ENCODE peak calls at places on chromosome 5, in eight cellular contexts. C is activated T-helper 1 cell treated with anti-CD3 and anti-CD28 coated beads, Interleukin-2, amount 50 U/mL, for 16 hours; W is pons; N is IMR-90; A is central memory CD4-positive, alpha-beta T cell; E is activated naive CD8-positive, alpha-beta T cell treated with anti-CD3 and anti-CD28 coated beads, Interleukin-2, amount 50 U/mL, for 24 hours; P is ecto neural progenitor cell; Y is T-cell. F is an unnamed sample.

GRCh38 chr5:71533614-71534013 is 53.5 kb upstream of the MCCC2 start:
- DNase-seq in C (no peak), W (peak), N (peak), A (peak), E (no peak), P (no peak), Y (no peak), F (peak)

GRCh38 chr5:139708434-139708849 is 60.3 kb downstream of the CXXC5 start:
- DNase-seq in C (no peak), W (no peak), N (no peak), A (no peak), E (no peak), P (peak), Y (no peak), F (no peak)

GRCh38 chr5:135433626-135434426 is 13.3 kb downstream of the DCANP1 start:
- DNase-seq in C (no peak), W (no peak), N (peak), A (no peak), E (no peak), P (peak), Y (no peak), F (no peak)

GRCh38 chr5:150596826-150597225 is 43.6 kb upstream of the SYNPO start:
- DNase-seq in C (no peak), W (no peak), N (no peak), A (no peak), E (no peak), P (no peak), Y (no peak), F (no peak)

GRCh38 chr5:156556666-156557401 is 229.9 kb downstream of the SGCD start:
- DNase-seq in C (no peak), W (peak), N (no peak), A (no peak), E (no peak), P (no peak), Y (no peak), F (no peak)

GRCh38 chr5:16508730-16509531 is 43.3 kb upstream of the ZNF622 start:
- DNase-seq in C (no peak), W (no peak), N (no peak), A (no peak), E (no peak), P (peak), Y (no peak), F (no peak)

GRCh38 chr5:91983869-91984268 is 600.8 kb upstream of the ARRDC3 start:
- DNase-seq in C (no peak), W (no peak), N (peak), A (no peak), E (no peak), P (no peak), Y (no peak), F (no peak)

GRCh38 chr5:83507431-83507830 is 35.9 kb downstream of the VCAN start:
- DNase-seq in C (no peak), W (no peak), N (no peak), A (no peak), E (no peak), P (no peak), Y (no peak), F (no peak)

GRCh38 chr5:10351199-10351881 is 2.2 kb upstream of the MARCHF6 start:
- DNase-seq in C (no peak), W (no peak), N (peak), A (no peak), E (no peak), P (no peak), Y (no peak), F (no peak)

GRCh38 chr5:42064821-42065220 is 139.7 kb downstream of the FBXO4 start:
- DNase-seq in C (no peak), W (no peak), N (no peak), A (no peak), E (no peak), P (no peak), Y (no peak), F (no peak)

GRCh38 chr5:145660897-145661650 is 174.1 kb downstream of the PRELID2 start:
- DNase-seq in C (no peak), W (no peak), N (peak), A (no peak), E (no peak), P (no peak), Y (no peak), F (no peak)

GRCh38 chr5:105428461-105429129 is 1866.0 kb upstream of the NUDT12 start:
- DNase-seq in C (no peak), W (no peak), N (no peak), A (no peak), E (no peak), P (no peak), Y (no peak), F (no peak)

GRCh38 chr5:59764361-59764760 is 129.2 kb downstream of the PDE4D start:
- DNase-seq in C (no peak), W (no peak), N (no peak), A (no peak), E (no peak), P (no peak), Y (no peak), F (no peak)

GRCh38 chr5:175079707-175080106 is 355.3 kb downstream of the MSX2 start:
- DNase-seq in C (no peak), W (no peak), N (no peak), A (no peak), E (no peak), P (no peak), Y (no peak), F (no peak)

GRCh38 chr5:137648361-137648760 is 87.5 kb downstream of the KLHL3 start:
- DNase-seq in C (no peak), W (peak), N (no peak), A (no peak), E (no peak), P (no peak), Y (no peak), F (no peak)

F was measured in CD4-positive, alpha-beta memory T cell.